ENCODE peak calls at places on chromosomes 4 and X, in nine cellular contexts. R is neuronal stem cell, O is neural progenitor cell, N is GM12878, P is fibroblast of lung, X is GM23248, A is endothelial cell of umbilical vein, Z is colonic mucosa, K is PC-3. I is an unnamed sample.

GRCh38 chr4:144621681-144622080 is 24.3 kb upstream of the HHIP start:
- DNase-seq in R (no peak), O (no peak), N (no peak), P (no peak), X (no peak), A (no peak), Z (no peak), K (no peak), I (no peak)

GRCh38 chrX:17009856-17010650 is 63.6 kb downstream of the REPS2 start:
- DNase-seq in R (no peak), O (no peak), N (no peak), P (no peak), X (no peak), A (peak; percentile 25), Z (no peak), K (no peak), I (no peak)

GRCh38 chr4:10032625-10033024 is 11.3 kb upstream of the SLC2A9 start:
- DNase-seq in R (no peak), O (no peak), N (no peak), P (peak; percentile 22), X (peak; percentile 90), A (no peak), Z (no peak), K (peak; percentile 77), I (no peak)

GRCh38 chrX:132710756-132711155 is 221.9 kb upstream of the MBNL3 start:
- DNase-seq in R (no peak), O (no peak), N (no peak), P (no peak), X (no peak), A (no peak), Z (no peak), K (no peak), I (peak; percentile 46)

GRCh38 chr4:120718979-120719566 is 203.5 kb downstream of the PRDM5 start:
- DNase-seq in R (no peak), O (peak; percentile 56), N (no peak), P (peak; percentile 60), X (peak; percentile 65), A (peak; percentile 49), Z (peak; percentile 25), K (peak; percentile 51), I (peak; percentile 87)

GRCh38 chr4:119666653-119667091 is 38.1 kb upstream of the PDE5A start:
- DNase-seq in R (peak; percentile 8), O (peak; percentile 44), N (no peak), P (no peak), X (no peak), A (no peak), Z (no peak), K (no peak), I (no peak)

GRCh38 chr4:76212851-76213414 is 691 bp downstream of the SCARB2 start:
- DNase-seq in R (no peak), O (peak; percentile 25), N (no peak), P (peak; percentile 60), X (peak; percentile 61), A (peak; percentile 45), Z (peak; percentile 55), K (peak; percentile 6), I (peak; percentile 73)

GRCh38 chr4:163484906-163485305 is 9.6 kb upstream of the TMA16 start:
- DNase-seq in R (peak; percentile 57), O (peak; percentile 76), N (no peak), P (peak; percentile 56), X (peak; percentile 47), A (peak; percentile 56), Z (peak; percentile 43), K (peak; percentile 69), I (peak; percentile 57)

GRCh38 chrX:40581333-40581910 is 652 bp downstream of the ATP6AP2 start:
- DNase-seq in R (no peak), O (no peak), N (no peak), P (peak; percentile 11), X (peak; percentile 57), A (peak; percentile 13), Z (no peak), K (peak; percentile 13), I (peak; percentile 11)

GRCh38 chr4:52643846-52644245 is 15.3 kb downstream of the USP46 start:
- DNase-seq in R (no peak), O (no peak), N (no peak), P (peak; percentile 57), X (peak; percentile 77), A (peak; percentile 44), Z (no peak), K (peak; percentile 45), I (no peak)

GRCh38 chr4:86130160-86130933 is 229.5 kb downstream of the MAPK10 start:
- DNase-seq in R (no peak), O (no peak), N (no peak), P (no peak), X (no peak), A (no peak), Z (no peak), K (no peak), I (no peak)

GRCh38 chrX:13471269-13471668 is 98.1 kb upstream of the EGFL6 start:
- DNase-seq in R (no peak), O (peak; percentile 39), N (no peak), P (no peak), X (no peak), A (no peak), Z (no peak), K (no peak), I (no peak)

GRCh38 chrX:103538728-103539127 is 19.4 kb upstream of the RAB40A start:
- DNase-seq in R (no peak), O (no peak), N (no peak), P (peak; percentile 41), X (no peak), A (no peak), Z (no peak), K (peak; percentile 62), I (no peak)

GRCh38 chrX:103537871-103538387 is 18.6 kb upstream of the RAB40A start:
- DNase-seq in R (no peak), O (no peak), N (no peak), P (no peak), X (no peak), A (no peak), Z (no peak), K (no peak), I (no peak)

GRCh38 chrX:103539695-103540094 is 20.4 kb upstream of the RAB40A start:
- DNase-seq in R (no peak), O (no peak), N (no peak), P (no peak), X (peak; percentile 25), A (no peak), Z (no peak), K (peak; percentile 56), I (no peak)

GRCh38 chrX:103536732-103537131 is 17.4 kb upstream of the RAB40A start:
- DNase-seq in R (no peak), O (no peak), N (no peak), P (no peak), X (no peak), A (no peak), Z (no peak), K (no peak), I (no peak)

DNA sequence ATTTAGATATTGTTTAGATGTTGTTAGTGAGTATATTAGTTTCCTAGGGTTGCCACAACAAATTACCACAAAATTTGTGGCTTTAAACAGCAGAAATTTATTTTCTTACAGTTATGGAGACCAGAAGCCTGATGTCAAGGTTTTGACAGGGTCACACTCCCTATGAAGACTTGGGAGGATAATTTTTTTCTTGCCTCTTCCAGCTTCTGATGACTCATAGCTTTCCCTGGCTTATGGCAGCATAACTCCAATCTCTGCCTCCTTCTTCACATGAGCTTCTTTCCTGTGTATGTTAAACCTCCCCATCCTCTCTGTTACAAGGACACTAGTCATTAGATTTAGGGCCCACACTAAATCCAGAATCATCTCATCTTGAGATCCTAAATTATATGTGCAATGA is 20.9 kb upstream of the RAB40A start:
- DNase-seq in R (no peak), O (no peak), N (no peak), P (peak; percentile 66), X (peak; percentile 74), A (no peak), Z (no peak), K (peak; percentile 51), I (no peak)
- H3K9ac ChIP-seq in R (no peak overlapping the region), O (no peak overlapping the region), N (no peak overlapping the region), P (no peak overlapping the region), X (no peak overlapping the region), A (no peak overlapping the region), Z (no peak overlapping the region), K (no peak overlapping the region), I (no peak overlapping the region)

GRCh38 chr4:26020083-26020668 is 106.2 kb downstream of the SMIM20 start:
- DNase-seq in R (no peak), O (no peak), N (no peak), P (peak; percentile 94), X (peak; percentile 91), A (no peak), Z (no peak), K (peak; percentile 12), I (no peak)

GRCh38 chr4:26021417-26022345 is 107.7 kb downstream of the SMIM20 start:
- DNase-seq in R (no peak), O (no peak), N (no peak), P (peak; percentile 32), X (peak; percentile 63), A (no peak), Z (no peak), K (no peak), I (no peak)

GRCh38 chr4:26022346-26022891 is 108.4 kb downstream of the SMIM20 start:
- DNase-seq in R (no peak), O (no peak), N (no peak), P (peak; percentile 79), X (peak; percentile 72), A (peak; percentile 45), Z (no peak), K (peak; percentile 87), I (no peak)

GRCh38 chr4:26023191-26023972 is 109.4 kb downstream of the SMIM20 start:
- DNase-seq in R (no peak), O (no peak), N (no peak), P (no peak), X (peak; percentile 81), A (no peak), Z (no peak), K (peak; percentile 18), I (no peak)

GRCh38 chr4:26020896-26021295 is 106.9 kb downstream of the SMIM20 start:
- DNase-seq in R (no peak), O (no peak), N (no peak), P (peak; percentile 44), X (peak; percentile 70), A (peak; percentile 19), Z (no peak), K (no peak), I (no peak)
- H3K9ac ChIP-seq in R (no peak overlapping the region), O (no peak overlapping the region), N (no peak overlapping the region), P (no peak overlapping the region), X (peak overlapping the region; percentile 67), A (no peak overlapping the region), Z (no peak overlapping the region), K (no peak overlapping the region), I (no peak overlapping the region)

DNA sequence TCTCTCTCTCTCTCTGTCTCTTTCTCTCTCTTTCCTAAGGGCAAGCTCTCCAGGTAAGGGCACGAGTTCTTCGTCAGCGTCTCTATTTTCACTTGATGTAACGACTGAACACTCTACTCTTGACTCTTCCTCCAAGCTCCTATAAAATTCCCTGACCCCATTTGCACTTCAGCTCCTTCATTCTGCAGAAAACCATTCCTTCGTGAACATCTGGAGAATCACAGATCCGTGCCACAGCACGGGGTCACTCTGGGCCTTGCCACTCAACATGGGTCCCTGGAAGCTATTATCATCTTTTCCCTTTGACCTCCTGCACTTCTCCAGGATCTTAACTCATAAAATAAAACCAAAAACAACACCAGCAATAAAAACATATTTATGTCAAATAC is 112.0 kb upstream of the LNX1 start:
- DNase-seq in R (no peak), O (no peak), N (no peak), P (no peak), X (peak; percentile 14), A (no peak), Z (no peak), K (no peak), I (no peak)
- H3K9ac ChIP-seq in R (no peak overlapping the region), O (no peak overlapping the region), N (peak overlapping the region; percentile 58), P (no peak overlapping the region), X (peak overlapping the region; percentile 68), A (peak overlapping the region; percentile 10), Z (peak overlapping the region; percentile 32), K (peak overlapping the region; percentile 73), I (peak overlapping the region; percentile 61)

GRCh38 chrX:119693996-119694451 is 1.1 kb upstream of the SEPTIN6 start:
- DNase-seq in R (no peak), O (peak; percentile 35), N (no peak), P (no peak), X (no peak), A (no peak), Z (no peak), K (no peak), I (no peak)
- H3K9ac ChIP-seq in R (peak overlapping the region; percentile 44), O (no peak overlapping the region), N (peak overlapping the region; percentile 63), P (no peak overlapping the region), X (no peak overlapping the region), A (no peak overlapping the region), Z (no peak overlapping the region), K (no peak overlapping the region), I (no peak overlapping the region)

I was measured in MM.1S.